ENCODE peak calls at places on chromosomes 4 and X, in seven cellular contexts. P, B, U, J, Y, A and W are unnamed samples.
A peak's percentile ranks its signal among the peaks of the same experiment; 100 is the strongest.

GRCh38 chr4:55491486-55491885 is 55.2 kb downstream of the CLOCK start:
- DNase-seq in B (no peak), P (no peak), Y (no peak), A (no peak), U (no peak), J (no peak), W (no peak)

GRCh38 chr4:37549003-37549402 is 137.2 kb downstream of the RELL1 start:
- DNase-seq in U (no peak), Y (no peak), J (no peak), B (no peak), P (no peak), A (peak; percentile 50), W (no peak)

GRCh38 chr4:31343058-31343457 is 622.9 kb downstream of the PCDH7 start:
- DNase-seq in J (no peak), U (no peak), P (no peak), Y (no peak), B (no peak), A (no peak), W (no peak)

GRCh38 chr4:90542216-90542615 is 415.0 kb downstream of the CCSER1 start:
- DNase-seq in U (no peak), B (no peak), A (peak; percentile 48), J (no peak), P (no peak), Y (no peak), W (no peak)

GRCh38 chrX:151458824-151459223 is 61.8 kb downstream of the VMA21 start:
- DNase-seq in A (no peak), U (no peak), B (no peak), P (no peak), J (peak; percentile 2), Y (no peak), W (no peak)

GRCh38 chr4:153222162-153222789 is 18.0 kb downstream of the TRIM2 start:
- DNase-seq in Y (no peak), B (no peak), A (peak; percentile 82), U (peak; percentile 65), J (no peak), P (no peak), W (no peak)

GRCh38 chr4:89556596-89557305 is 249.2 kb upstream of the GPRIN3 start:
- DNase-seq in P (no peak), J (no peak), B (no peak), Y (no peak), A (peak; percentile 49), U (no peak), W (no peak)

GRCh38 chr4:6996481-6996880 is 46.7 kb upstream of the TADA2B start:
- DNase-seq in B (no peak), J (no peak), P (no peak), A (no peak), U (no peak), Y (no peak), W (no peak)

GRCh38 chr4:55186123-55186522 is 60.7 kb upstream of the KDR start:
- DNase-seq in U (no peak), B (no peak), P (no peak), Y (no peak), A (peak; percentile 50), J (no peak), W (no peak)

GRCh38 chr4:136670265-136670664 is 862.0 kb downstream of the PCDH18 start:
- DNase-seq in U (no peak), A (no peak), P (no peak), J (no peak), Y (no peak), B (no peak), W (no peak)

GRCh38 chr4:62548108-62548524 is 1348.0 kb downstream of the ADGRL3 start:
- DNase-seq in A (no peak), P (no peak), U (peak; percentile 50), B (no peak), Y (no peak), J (peak; percentile 2), W (no peak)

GRCh38 chr4:40055873-40056721 is 553 bp upstream of the N4BP2 start:
- DNase-seq in P (peak; percentile 68), A (peak; percentile 75), J (peak; percentile 30), Y (no peak), B (no peak), U (peak; percentile 82), W (peak; percentile 39)

GRCh38 chr4:7186081-7186480 is 6.3 kb upstream of the SORCS2 start:
- DNase-seq in P (peak; percentile 60), B (no peak), U (no peak), A (no peak), J (peak; percentile 24), Y (no peak), W (no peak)

GRCh38 chrX:138191998-138192397 is 519.5 kb downstream of the FGF13 start:
- DNase-seq in U (peak; percentile 45), B (no peak), A (no peak), Y (no peak), P (peak; percentile 10), J (peak; percentile 4), W (no peak)

GRCh38 chr4:69764311-69764710 is 3.9 kb upstream of the SULT1B1 start:
- DNase-seq in A (peak; percentile 68), Y (no peak), B (no peak), U (no peak), J (no peak), P (no peak), W (peak; percentile 93)

GRCh38 chrX:150774798-150775568 is 81.8 kb downstream of the MTMR1 start:
- DNase-seq in J (peak; percentile 2), Y (no peak), A (no peak), P (no peak), B (no peak), U (no peak), W (no peak)

GRCh38 chr4:6270691-6271121 is 1.1 kb downstream of the WFS1 start:
- DNase-seq in A (peak; percentile 14), Y (no peak), U (no peak), B (no peak), J (no peak), P (no peak), W (no peak)

GRCh38 chr4:24067781-24068193 is 177.9 kb upstream of the PPARGC1A start:
- DNase-seq in U (no peak), A (no peak), J (no peak), B (no peak), Y (no peak), P (no peak), W (no peak)

GRCh38 chrX:68498508-68499379 is at the start of gene YIPF6:
- DNase-seq in B (peak; percentile 40), J (peak; percentile 55), P (peak; percentile 80), A (peak; percentile 71), Y (no peak), U (peak; percentile 66), W (no peak)
- TF ChIP-seq POLR2AphosphoS5 in B (peak; percentile 94), J (peak; percentile 87), P (peak; percentile 84), A (peak; percentile 67), Y (peak; percentile 88), U (peak; percentile 88), W (peak; percentile 81)

DNA sequence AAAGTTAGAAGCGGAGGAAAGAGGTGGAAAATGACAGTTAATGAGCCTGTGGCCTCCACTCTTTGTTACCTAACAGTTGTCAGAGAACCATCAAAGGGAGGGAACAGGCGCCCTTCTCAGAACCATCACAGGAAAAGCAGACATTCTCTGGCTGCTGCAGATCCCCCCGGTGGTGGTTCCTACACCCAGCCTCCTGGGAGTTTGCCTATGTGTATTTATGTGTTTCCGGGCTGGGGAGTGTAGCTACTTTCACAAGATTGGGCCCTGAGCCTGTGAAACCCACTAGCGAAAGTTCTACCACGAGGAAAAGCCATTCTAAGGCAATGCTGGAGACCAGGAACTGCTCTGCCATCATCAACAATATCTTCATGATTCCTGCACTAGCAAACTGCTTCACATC is 52.7 kb upstream of the BCOR start:
- DNase-seq in A (no peak), Y (no peak), J (no peak), U (no peak), P (no peak), B (no peak), W (no peak)
- H3K9ac ChIP-seq in A (no peak overlapping the region), Y (no peak overlapping the region), J (no peak overlapping the region), U (no peak overlapping the region), P (peak overlapping the region; percentile 79), B (peak overlapping the region; percentile 80), W (no peak overlapping the region)

DNA sequence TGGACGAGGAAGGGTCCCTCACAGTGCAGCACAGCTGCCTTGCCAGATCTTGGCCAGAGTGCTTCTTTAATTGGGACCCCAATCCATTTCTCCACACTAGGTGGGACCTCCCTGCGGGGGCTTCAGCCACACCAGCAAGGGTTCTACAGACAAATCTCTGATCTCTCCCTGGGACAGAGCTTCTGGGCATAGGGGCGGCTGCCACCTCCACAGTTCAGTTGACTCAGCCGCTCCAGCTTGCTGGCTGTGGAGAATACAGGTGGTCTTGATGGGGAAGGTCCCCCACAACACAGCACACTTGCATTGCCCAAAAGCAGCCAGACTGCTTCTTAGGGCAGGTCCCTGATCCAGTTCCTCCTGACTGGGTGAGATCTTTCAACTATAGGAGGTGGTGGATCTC is 199.6 kb downstream of the EDA start:
- DNase-seq in B (no peak), Y (no peak), U (no peak), A (no peak), J (no peak), P (no peak), W (no peak)
- TF ChIP-seq EZH2 in B (no peak), Y (no peak), U (no peak), A (no peak), J (no peak), P (no peak), W (no peak)

GRCh38 chr4:118904418-118904817 is 15.8 kb downstream of the SYNPO2 start:
- DNase-seq in J (no peak), U (no peak), A (no peak), Y (no peak), B (no peak), P (no peak), W (no peak)
- TF ChIP-seq POLR2AphosphoS5 in J (no peak), U (no peak), A (no peak), Y (no peak), B (no peak), P (no peak), W (no peak)

DNA sequence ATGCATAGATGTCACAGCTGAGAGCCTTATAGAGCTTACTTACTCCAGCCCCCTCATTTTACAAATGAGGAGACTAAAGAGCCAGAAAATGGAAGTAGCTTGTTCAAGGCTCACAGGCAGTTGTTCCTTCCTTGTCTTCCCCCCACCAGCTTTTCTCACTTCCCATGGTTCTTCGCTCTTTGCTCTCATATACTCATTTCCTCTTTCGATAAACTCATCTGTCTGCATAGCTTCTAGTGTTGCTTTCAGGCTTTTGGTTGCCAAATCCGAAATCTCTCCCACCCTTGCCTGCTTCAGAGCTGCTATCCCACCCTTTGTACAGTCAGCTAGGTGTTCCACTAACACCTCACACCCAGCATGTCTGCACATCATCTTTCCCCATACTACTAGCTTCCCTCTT is 25.0 kb upstream of the GJB1 start:
- DNase-seq in J (no peak), P (no peak), A (no peak), U (no peak), B (no peak), Y (peak; percentile 56), W (no peak)
- H3K9ac ChIP-seq in J (no peak overlapping the region), P (no peak overlapping the region), A (no peak overlapping the region), U (no peak overlapping the region), B (no peak overlapping the region), Y (peak overlapping the region; percentile 59), W (no peak overlapping the region)